ENCODE peak calls at places on chromosomes 13 and 19, in six cellular contexts. A is SJSA1, N is right cardiac atrium, E is hepatocyte, D is cardiac fibroblast, S is heart left ventricle. P is an unnamed sample.

GRCh38 chr13:58239774-58240268 is 608.3 kb downstream of the PCDH17 start:
- DNase-seq in A (no peak), N (no peak), E (no peak), D (no peak), S (peak), P (no peak)

GRCh38 chr13:51134763-51135365 is 23.8 kb upstream of the C13orf42 start:
- DNase-seq in A (no peak), N (no peak), E (no peak), D (no peak), S (no peak), P (no peak)

GRCh38 chr19:45352062-45352461 is 11.5 kb downstream of the KLC3 start:
- DNase-seq in A (no peak), N (no peak), E (no peak), D (no peak), S (no peak), P (no peak)

GRCh38 chr19:55486971-55487883 is 1.0 kb upstream of the SSC5D start:
- DNase-seq in A (peak), N (peak), E (peak), D (peak), S (peak), P (peak)

GRCh38 chr13:34155931-34156607 is 338.1 kb downstream of the RFC3 start:
- DNase-seq in A (peak), N (no peak), E (peak), D (peak), S (no peak), P (no peak)

GRCh38 chr19:53991224-53992113 is at the start of gene CACNG6:
- DNase-seq in A (no peak), N (peak), E (peak), D (peak), S (no peak), P (no peak)

GRCh38 chr13:50236898-50237318 is 221.7 kb downstream of the KCNRG start:
- DNase-seq in A (no peak), N (no peak), E (no peak), D (peak), S (no peak), P (peak)

GRCh38 chr13:74919914-74920313 is 562.1 kb downstream of the TBC1D4 start:
- DNase-seq in A (no peak), N (no peak), E (no peak), D (no peak), S (no peak), P (no peak)

GRCh38 chr19:10921199-10921879 is 7.1 kb downstream of the YIPF2 start:
- DNase-seq in A (no peak), N (no peak), E (no peak), D (no peak), S (no peak), P (no peak)

GRCh38 chr19:35533822-35534521 is 716 bp downstream of the GAPDHS start:
- DNase-seq in A (no peak), N (peak), E (peak), D (peak), S (no peak), P (no peak)

GRCh38 chr13:91546865-91547264 is 148.4 kb downstream of the GPC5 start:
- DNase-seq in A (no peak), N (no peak), E (no peak), D (no peak), S (no peak), P (no peak)

GRCh38 chr19:49838816-49839588 is 12.0 kb upstream of the PTOV1 start:
- DNase-seq in A (peak), N (peak), E (no peak), D (no peak), S (no peak), P (no peak)
- H3K4me3 ChIP-seq in A (no peak), N (no peak), E (no peak), D (no peak), S (no peak), P (no peak)

GRCh38 chr13:66506979-66507378 is 723.2 kb downstream of the PCDH9 start:
- DNase-seq in A (no peak), N (no peak), E (no peak), D (peak), S (no peak), P (no peak)
- H3K4me3 ChIP-seq in A (no peak), N (no peak), E (no peak), D (no peak), S (no peak), P (no peak)

GRCh38 chr19:1153891-1154730 is 20.0 kb downstream of the SBNO2 start:
- DNase-seq in A (no peak), N (peak), E (no peak), D (no peak), S (no peak), P (no peak)
- H3K4me3 ChIP-seq in A (no peak), N (no peak), E (no peak), D (peak), S (no peak), P (peak)

GRCh38 chr13:25380741-25381324 is 9.1 kb downstream of the ATP8A2 start:
- DNase-seq in A (no peak), N (no peak), E (no peak), D (no peak), S (no peak), P (no peak)

GRCh38 chr13:25375727-25376358 is 4.1 kb downstream of the ATP8A2 start:
- DNase-seq in A (peak), N (no peak), E (peak), D (peak), S (no peak), P (no peak)

GRCh38 chr13:25378528-25378927 is 6.8 kb downstream of the ATP8A2 start:
- DNase-seq in A (no peak), N (no peak), E (no peak), D (no peak), S (no peak), P (no peak)

GRCh38 chr13:25377244-25377962 is 5.6 kb downstream of the ATP8A2 start:
- DNase-seq in A (no peak), N (no peak), E (no peak), D (no peak), S (no peak), P (no peak)

GRCh38 chr13:25380082-25380481 is 8.3 kb downstream of the ATP8A2 start:
- DNase-seq in A (no peak), N (no peak), E (no peak), D (no peak), S (no peak), P (no peak)
- H3K4me3 ChIP-seq in A (no peak), N (no peak), E (no peak), D (no peak), S (no peak), P (no peak)

GRCh38 chr19:2166741-2167738 is 3.3 kb downstream of the DOT1L start:
- DNase-seq in A (no peak), N (peak), E (peak), D (peak), S (peak), P (no peak)
- H3K4me3 ChIP-seq in A (no peak), N (no peak), E (no peak), D (no peak), S (no peak), P (no peak)

DNA sequence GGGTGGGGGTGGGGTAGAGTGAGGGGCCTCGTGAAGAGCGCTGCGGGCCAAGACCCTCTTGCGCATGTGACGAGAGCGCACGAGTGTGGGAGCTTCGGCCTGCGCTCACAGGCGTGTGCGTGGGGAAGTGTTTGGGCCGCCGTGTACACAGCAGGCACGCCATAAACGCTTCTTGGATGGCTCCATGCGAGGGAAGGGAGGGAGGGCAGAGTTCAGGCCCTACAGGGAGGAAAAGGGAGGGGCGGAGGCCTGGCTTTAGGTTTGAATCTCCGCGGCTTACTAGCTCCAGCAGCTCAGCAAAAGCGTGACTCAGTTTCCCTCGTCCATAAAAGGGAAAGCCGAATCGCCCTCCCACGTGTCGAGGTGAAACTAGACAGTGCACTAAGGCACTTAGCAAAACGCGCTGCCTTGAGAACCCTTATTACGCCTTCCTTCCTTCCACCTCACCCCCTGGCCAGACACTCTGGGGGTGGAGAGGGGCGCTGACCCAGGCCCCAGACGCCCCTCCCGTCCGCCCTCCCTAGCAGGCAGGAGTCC is 12.5 kb downstream of the GADD45B start:
- DNase-seq in A (no peak), N (no peak), E (no peak), D (no peak), S (no peak), P (no peak)
- H3K4me3 ChIP-seq in A (no peak), N (peak), E (no peak), D (peak), S (peak), P (peak)

P was measured in skeletal muscle cell.